ENCODE peak calls at places on chromosomes 2 and 18, in four cellular contexts. E is fibroblast of pulmonary artery, O is bronchial epithelial cell, K is progenitor cell of endocrine pancreas. T is an unnamed sample.

GRCh38 chr2:182816856-182817255 is 49.6 kb downstream of the FRZB start:
- DNase-seq in E (no peak), K (no peak), O (no peak), T (no peak)

GRCh38 chr2:166375736-166376487 is at the start of gene SCN9A:
- DNase-seq in K (peak; percentile 81), O (peak; percentile 53), E (peak; percentile 75), T (peak; percentile 60)

GRCh38 chr2:133495226-133495625 is 73.0 kb downstream of the NCKAP5 start:
- DNase-seq in E (no peak), K (no peak), O (no peak), T (no peak)

GRCh38 chr2:139214806-139215205 is 434.6 kb upstream of the NXPH2 start:
- DNase-seq in K (no peak), O (peak; percentile 15), E (no peak), T (no peak)

GRCh38 chr18:76483780-76484179 is 11.3 kb downstream of the ZNF516 start:
- DNase-seq in E (no peak), O (no peak), K (no peak), T (no peak)

GRCh38 chr18:59376351-59376935 is 17.4 kb upstream of the LMAN1 start:
- DNase-seq in E (no peak), O (no peak), K (no peak), T (no peak)

GRCh38 chr2:172092716-172093415 is 7.6 kb downstream of the DLX1 start:
- DNase-seq in E (no peak), K (no peak), O (no peak), T (no peak)

GRCh38 chr2:39050109-39050508 is 70.7 kb downstream of the SOS1 start:
- DNase-seq in K (no peak), E (no peak), O (peak; percentile 80), T (no peak)

GRCh38 chr18:67139899-67140298 is 376.6 kb downstream of the DSEL start:
- DNase-seq in O (no peak), K (no peak), E (no peak), T (no peak)

GRCh38 chr18:9055185-9055584 is 47.3 kb upstream of the NDUFV2 start:
- DNase-seq in K (no peak), O (peak; percentile 94), E (peak; percentile 90), T (no peak)

GRCh38 chr2:108270346-108270745 is 18.3 kb upstream of the SULT1C2 start:
- DNase-seq in K (no peak), E (no peak), O (no peak), T (no peak)

GRCh38 chr2:11395971-11396689 is 51.7 kb upstream of the ROCK2 start:
- DNase-seq in K (no peak), O (no peak), E (no peak), T (no peak)

GRCh38 chr18:48079885-48080284 is 149.4 kb upstream of the SMAD2 start:
- DNase-seq in E (no peak), O (no peak), K (no peak), T (no peak)

GRCh38 chr18:55462652-55463051 is 125.3 kb downstream of the TCF4 start:
- DNase-seq in E (no peak), K (no peak), O (no peak), T (no peak)

GRCh38 chr18:56637897-56638231 is 528 bp downstream of the TXNL1 start:
- DNase-seq in E (no peak), K (no peak), O (no peak), T (no peak)

GRCh38 chr2:98357856-98358255 is 11.6 kb downstream of the CNGA3 start:
- DNase-seq in O (no peak), E (no peak), K (no peak), T (no peak)

GRCh38 chr18:44474596-44474995 is 206.1 kb upstream of the SETBP1 start:
- DNase-seq in E (no peak), K (no peak), O (no peak), T (no peak)

GRCh38 chr18:2212846-2213245 is 358.5 kb downstream of the METTL4 start:
- DNase-seq in E (no peak), K (no peak), O (no peak), T (no peak)

GRCh38 chr18:66129248-66129647 is 378.4 kb downstream of the CDH7 start:
- DNase-seq in E (no peak), K (no peak), O (no peak), T (no peak)

GRCh38 chr18:62187543-62188378 is 706 bp downstream of the RELCH start:
- DNase-seq in E (no peak), O (peak; percentile 33), K (peak; percentile 37), T (peak; percentile 50)

GRCh38 chr2:7703523-7704144 is 786.4 kb downstream of the RNF144A start:
- DNase-seq in K (no peak), E (no peak), O (no peak), T (no peak)

GRCh38 chr2:182015334-182016109 is 29.9 kb downstream of the PPP1R1C start:
- DNase-seq in O (peak; percentile 75), K (no peak), E (no peak), T (no peak)

GRCh38 chr2:138012082-138012481 is 47.8 kb downstream of the HNMT start:
- DNase-seq in K (no peak), E (no peak), O (no peak), T (no peak)

GRCh38 chr2:62794791-62795190 is 89.3 kb downstream of the EHBP1 start:
- DNase-seq in E (peak; percentile 62), K (no peak), O (peak; percentile 90), T (no peak)

GRCh38 chr2:238997684-238998083 is 149.8 kb downstream of the TWIST2 start:
- DNase-seq in K (no peak), O (no peak), E (no peak), T (no peak)

GRCh38 chr2:168416555-168416954 is 39.5 kb upstream of the CERS6 start:
- DNase-seq in O (peak; percentile 31), E (no peak), K (no peak), T (no peak)

GRCh38 chr2:221075203-221075602 is 496.9 kb downstream of the EPHA4 start:
- DNase-seq in E (peak; percentile 30), O (no peak), K (no peak), T (no peak)

GRCh38 chr2:8086796-8087479 is 594.9 kb upstream of the ID2 start:
- DNase-seq in K (no peak), E (peak; percentile 85), O (peak; percentile 100), T (no peak)

GRCh38 chr2:86518498-86518897 is 44.7 kb downstream of the CHMP3 start:
- DNase-seq in O (no peak), E (peak; percentile 39), K (no peak), T (peak; percentile 32)

GRCh38 chr2:153873062-153874048 is 1.6 kb downstream of the GALNT13 start:
- DNase-seq in K (peak; percentile 12), O (no peak), E (no peak), T (no peak)

GRCh38 chr2:105597831-105598293 is 146.8 kb upstream of the NCK2 start:
- DNase-seq in K (no peak), E (no peak), O (no peak), T (no peak)

GRCh38 chr2:82339805-82340204 is 2035.3 kb upstream of the LRRTM1 start:
- DNase-seq in K (no peak), E (no peak), O (no peak), T (no peak)

GRCh38 chr2:12498286-12498685 is 218.4 kb upstream of the TRIB2 start:
- DNase-seq in O (no peak), K (no peak), E (no peak), T (no peak)

GRCh38 chr18:5543036-5543671 is 643 bp downstream of the EPB41L3 start:
- DNase-seq in E (no peak), K (peak; percentile 43), O (no peak), T (no peak)

GRCh38 chr2:25125189-25125588 is 43.2 kb downstream of the POMC start:
- DNase-seq in K (no peak), E (no peak), O (no peak), T (no peak)

GRCh38 chr2:159998236-159998635 is 64.2 kb downstream of the PLA2R1 start:
- DNase-seq in E (no peak), K (no peak), O (no peak), T (no peak)

GRCh38 chr2:209314641-209315040 is 109.2 kb upstream of the MAP2 start:
- DNase-seq in E (peak; percentile 16), K (no peak), O (peak; percentile 37), T (no peak)

GRCh38 chr18:23814977-23815614 is 125.8 kb downstream of the LAMA3 start:
- DNase-seq in E (no peak), O (no peak), K (no peak), T (no peak)